ENCODE peak calls at places on chromosomes 11 and 22, in ten cellular contexts. U, F, E, T, I, P, G, H, W and L are unnamed samples.

GRCh38 chr11:128610765-128611617 is 23.6 kb upstream of the ETS1 start:
- DNase-seq in U (no peak), F (no peak), E (no peak), T (no peak), I (no peak), P (no peak), G (no peak), H (peak), W (no peak), L (peak)

GRCh38 chr11:80103149-80103859 is 662.5 kb upstream of the TENM4 start:
- DNase-seq in U (peak), F (no peak), E (no peak), T (no peak), I (peak), P (peak), G (no peak), H (no peak), W (no peak), L (no peak)

GRCh38 chr11:1303196-1303821 is 6.1 kb downstream of the TOLLIP start:
- DNase-seq in U (no peak), F (no peak), E (peak), T (peak), I (no peak), P (no peak), G (peak), H (no peak), W (peak), L (no peak)

GRCh38 chr11:125561924-125562323 is 7.4 kb upstream of the EI24 start:
- DNase-seq in U (no peak), F (no peak), E (no peak), T (no peak), I (no peak), P (no peak), G (no peak), H (no peak), W (no peak), L (no peak)

GRCh38 chr11:19892387-19892786 is 179.8 kb downstream of the NAV2 start:
- DNase-seq in U (no peak), F (no peak), E (no peak), T (no peak), I (no peak), P (no peak), G (no peak), H (no peak), W (peak), L (no peak)

GRCh38 chr22:24583972-24584790 is 8.7 kb downstream of the LRRC75B start:
- DNase-seq in U (no peak), F (no peak), E (no peak), T (no peak), I (no peak), P (no peak), G (no peak), H (no peak), W (no peak), L (no peak)

GRCh38 chr22:41931701-41932269 is 5.2 kb upstream of the TNFRSF13C start:
- DNase-seq in U (no peak), F (no peak), E (no peak), T (no peak), I (no peak), P (no peak), G (no peak), H (peak), W (no peak), L (peak)

GRCh38 chr22:19398206-19398605 is 33.3 kb downstream of the HIRA start:
- DNase-seq in U (no peak), F (no peak), E (no peak), T (peak), I (no peak), P (no peak), G (no peak), H (no peak), W (no peak), L (no peak)

GRCh38 chr11:30016588-30017363 is at the start of gene KCNA4:
- DNase-seq in U (no peak), F (peak), E (peak), T (no peak), I (peak), P (no peak), G (peak), H (no peak), W (peak), L (no peak)

GRCh38 chr11:70470127-70470526 is 71.8 kb downstream of the CTTN start:
- DNase-seq in U (no peak), F (no peak), E (no peak), T (no peak), I (no peak), P (peak), G (no peak), H (peak), W (no peak), L (no peak)

GRCh38 chr11:11760838-11761237 is 80.9 kb upstream of the USP47 start:
- DNase-seq in U (no peak), F (no peak), E (no peak), T (no peak), I (no peak), P (no peak), G (no peak), H (no peak), W (no peak), L (no peak)

GRCh38 chr22:23402275-23403151 is 177.6 kb downstream of the IGLL1 start:
- DNase-seq in U (no peak), F (peak), E (peak), T (peak), I (peak), P (peak), G (peak), H (peak), W (peak), L (peak)

GRCh38 chr11:926341-926916 is 759 bp downstream of the AP2A2 start:
- DNase-seq in U (peak), F (peak), E (peak), T (no peak), I (peak), P (peak), G (peak), H (no peak), W (no peak), L (no peak)

DNA sequence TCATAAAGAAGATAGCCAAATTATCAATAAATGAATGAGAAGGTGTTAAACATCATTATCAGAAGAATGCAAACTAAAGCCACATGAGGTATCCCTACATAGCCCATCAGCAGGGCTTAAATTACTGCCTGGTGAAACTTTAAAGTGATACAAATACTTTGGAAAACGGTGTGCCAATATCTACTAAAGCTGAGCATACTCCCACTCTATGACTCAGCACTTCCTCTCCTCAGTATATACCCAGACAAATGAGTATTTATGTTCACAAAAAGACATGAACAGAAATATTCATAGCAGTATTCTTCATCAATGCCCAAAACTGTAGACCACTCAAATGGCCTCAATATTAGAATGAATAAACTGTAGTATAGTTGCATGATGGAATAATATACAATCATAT is 284.6 kb upstream of the ZC3H12C start:
- DNase-seq in U (no peak), F (no peak), E (no peak), T (no peak), I (peak), P (peak), G (no peak), H (no peak), W (no peak), L (no peak)
- TF ChIP-seq CTCF in U (no peak), F (no peak), E (no peak), T (no peak), I (no peak), P (no peak), G (no peak), H (no peak), W (no peak), L (no peak)

DNA sequence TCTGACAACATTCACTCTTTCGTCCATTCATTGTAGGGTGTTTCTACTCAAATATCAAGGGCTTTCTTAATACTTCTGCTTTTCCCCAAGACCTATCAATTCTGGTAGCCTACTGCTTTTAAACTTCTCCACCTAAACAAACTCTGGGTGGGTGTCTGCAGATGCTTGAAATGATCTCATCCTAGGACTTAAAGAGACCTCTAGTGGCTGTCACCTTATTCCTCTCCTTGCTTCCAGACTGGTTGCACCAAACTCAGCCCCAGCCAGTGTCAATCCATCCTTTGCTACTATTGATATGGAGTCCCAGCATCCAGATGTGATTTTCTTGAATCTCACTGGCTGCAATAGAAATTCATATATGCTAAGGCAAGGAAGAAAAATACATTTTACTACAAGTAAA is 274.7 kb downstream of the NXPE2 start:
- DNase-seq in U (no peak), F (peak), E (no peak), T (no peak), I (no peak), P (no peak), G (no peak), H (no peak), W (no peak), L (no peak)
- TF ChIP-seq CTCF in U (no peak), F (peak), E (no peak), T (no peak), I (no peak), P (no peak), G (peak), H (peak), W (peak), L (no peak)

GRCh38 chr11:48207881-48208280 is 8.7 kb upstream of the OR4B1 start:
- DNase-seq in U (no peak), F (no peak), E (no peak), T (no peak), I (no peak), P (no peak), G (no peak), H (no peak), W (no peak), L (no peak)

GRCh38 chr11:48210052-48210451 is 6.6 kb upstream of the OR4B1 start:
- DNase-seq in U (no peak), F (no peak), E (no peak), T (no peak), I (peak), P (peak), G (no peak), H (no peak), W (peak), L (no peak)
- TF ChIP-seq CTCF in U (peak), F (peak), E (peak), T (peak), I (peak), P (peak), G (no peak), H (no peak), W (peak), L (no peak)

DNA sequence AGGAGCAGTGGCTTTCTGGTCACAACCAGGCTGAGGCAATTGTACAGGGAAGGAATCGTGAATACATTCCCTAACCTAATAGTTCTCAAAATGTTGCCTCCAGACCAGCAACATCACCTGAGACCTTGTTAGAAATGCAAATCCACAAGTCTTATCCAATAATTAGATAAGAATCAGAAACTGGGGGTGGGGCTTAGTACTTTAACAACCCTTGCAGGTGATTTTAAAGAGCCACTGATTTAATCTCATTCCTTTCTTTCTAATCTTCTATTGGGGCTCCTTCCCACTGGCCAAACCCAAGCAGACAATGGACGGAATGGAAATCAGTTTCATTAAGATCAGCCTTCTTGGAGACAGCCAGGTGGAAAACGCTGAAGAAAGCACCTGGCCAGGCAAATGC is 142.4 kb upstream of the DDI1 start:
- DNase-seq in U (no peak), F (no peak), E (no peak), T (no peak), I (no peak), P (no peak), G (no peak), H (no peak), W (no peak), L (no peak)
- TF ChIP-seq CTCF in U (no peak), F (no peak), E (no peak), T (no peak), I (no peak), P (no peak), G (no peak), H (no peak), W (no peak), L (no peak)